ENCODE peak calls at places on chromosomes 12 and 14, in nine cellular contexts. Q is right atrium auricular region; J is MM.1S; Z is activated T-helper 1 cell treated with Interleukin-2 at 50 U/mL for 16 hours; L is right cardiac atrium; D is CD8-positive, alpha-beta memory T cell; K is NCI-H774; O is right lobe of liver; R is NCI-H460. N is an unnamed sample.

GRCh38 chr14:45252356-45253069 is 489 bp downstream of the MIS18BP1 start:
- DNase-seq in Q (no peak), J (no peak), Z (no peak), L (peak), D (no peak), K (no peak), O (no peak), R (no peak), N (no peak)

GRCh38 chr12:49331360-49332222 is 5.4 kb downstream of the C1QL4 start:
- DNase-seq in Q (peak), J (no peak), Z (no peak), L (peak), D (no peak), K (no peak), O (peak), R (peak), N (peak)

GRCh38 chr14:101760138-101761011 is 1.1 kb upstream of the PPP2R5C start:
- DNase-seq in Q (peak), J (peak), Z (peak), L (peak), D (peak), K (peak), O (peak), R (peak), N (peak)

GRCh38 chr14:93946104-93946503 is 19.0 kb downstream of the FAM181A start:
- DNase-seq in Q (no peak), J (no peak), Z (no peak), L (no peak), D (no peak), K (no peak), O (no peak), R (no peak), N (no peak)

GRCh38 chr14:99884834-99885648 is 91.8 kb downstream of the EML1 start:
- DNase-seq in Q (no peak), J (peak), Z (no peak), L (peak), D (no peak), K (peak), O (no peak), R (peak), N (peak)

GRCh38 chr14:94466706-94467370 is 9.2 kb downstream of the SERPINA9 start:
- DNase-seq in Q (no peak), J (no peak), Z (no peak), L (no peak), D (no peak), K (no peak), O (no peak), R (no peak), N (no peak)

GRCh38 chr12:105601158-105601557 is 270.7 kb downstream of the C12orf75 start:
- DNase-seq in Q (no peak), J (no peak), Z (no peak), L (no peak), D (no peak), K (no peak), O (no peak), R (peak), N (no peak)

GRCh38 chr12:28223853-28224252 is 33.6 kb downstream of the CCDC91 start:
- DNase-seq in Q (no peak), J (peak), Z (no peak), L (no peak), D (no peak), K (no peak), O (no peak), R (no peak), N (no peak)

GRCh38 chr12:119008691-119009221 is 27.4 kb downstream of the SRRM4 start:
- DNase-seq in Q (no peak), J (no peak), Z (no peak), L (no peak), D (no peak), K (no peak), O (no peak), R (no peak), N (no peak)

GRCh38 chr12:108271951-108272729 is 67.0 kb downstream of the CMKLR1 start:
- DNase-seq in Q (no peak), J (no peak), Z (no peak), L (peak), D (no peak), K (no peak), O (no peak), R (no peak), N (no peak)

GRCh38 chr12:75994069-75994740 is 37.4 kb downstream of the PHLDA1 start:
- DNase-seq in Q (no peak), J (no peak), Z (no peak), L (no peak), D (no peak), K (no peak), O (no peak), R (no peak), N (no peak)

GRCh38 chr12:15629108-15629507 is 160.1 kb downstream of the EPS8 start:
- DNase-seq in Q (peak), J (no peak), Z (no peak), L (peak), D (no peak), K (no peak), O (no peak), R (peak), N (peak)

GRCh38 chr12:48489012-48489411 is 6.7 kb downstream of the C12orf54 start:
- DNase-seq in Q (no peak), J (no peak), Z (no peak), L (no peak), D (no peak), K (no peak), O (no peak), R (no peak), N (no peak)

GRCh38 chr12:43638786-43639185 is 86.8 kb upstream of the ADAMTS20 start:
- DNase-seq in Q (no peak), J (no peak), Z (no peak), L (no peak), D (no peak), K (no peak), O (no peak), R (no peak), N (no peak)

GRCh38 chr12:75378354-75378753 is 12.5 kb upstream of the GLIPR1L2 start:
- DNase-seq in Q (no peak), J (no peak), Z (no peak), L (no peak), D (no peak), K (no peak), O (no peak), R (no peak), N (no peak)

GRCh38 chr12:50598321-50598862 is 93.6 kb downstream of the DIP2B start:
- DNase-seq in Q (no peak), J (no peak), Z (no peak), L (no peak), D (no peak), K (no peak), O (no peak), R (no peak), N (no peak)

GRCh38 chr12:124509676-124510300 is 57.6 kb downstream of the NCOR2 start:
- DNase-seq in Q (peak), J (no peak), Z (no peak), L (peak), D (no peak), K (no peak), O (no peak), R (no peak), N (peak)

GRCh38 chr14:81301813-81302212 is 81.1 kb upstream of the GTF2A1 start:
- DNase-seq in Q (no peak), J (no peak), Z (no peak), L (no peak), D (no peak), K (no peak), O (no peak), R (no peak), N (no peak)

GRCh38 chr14:88323520-88324199 is 591 bp upstream of the KCNK10 start:
- DNase-seq in Q (no peak), J (no peak), Z (no peak), L (no peak), D (no peak), K (peak), O (no peak), R (peak), N (no peak)

GRCh38 chr12:13179159-13180074 is 17.1 kb upstream of the EMP1 start:
- DNase-seq in Q (no peak), J (peak), Z (peak), L (peak), D (peak), K (no peak), O (no peak), R (no peak), N (no peak)

GRCh38 chr12:16324772-16325171 is 22.7 kb upstream of the MGST1 start:
- DNase-seq in Q (no peak), J (no peak), Z (no peak), L (no peak), D (no peak), K (peak), O (no peak), R (no peak), N (no peak)

GRCh38 chr12:123808167-123808566 is 46.1 kb downstream of the DNAH10 start:
- DNase-seq in Q (no peak), J (no peak), Z (no peak), L (no peak), D (no peak), K (no peak), O (no peak), R (peak), N (no peak)

GRCh38 chr14:75373616-75374015 is 54.2 kb upstream of the JDP2 start:
- DNase-seq in Q (no peak), J (no peak), Z (no peak), L (no peak), D (no peak), K (no peak), O (no peak), R (no peak), N (no peak)

GRCh38 chr14:47044841-47045240 is 393.3 kb upstream of the RPL10L start:
- DNase-seq in Q (no peak), J (no peak), Z (no peak), L (no peak), D (no peak), K (peak), O (no peak), R (no peak), N (no peak)

GRCh38 chr12:118120579-118121363 is 15.2 kb upstream of the PEBP1 start:
- DNase-seq in Q (peak), J (peak), Z (peak), L (peak), D (peak), K (peak), O (peak), R (peak), N (peak)

GRCh38 chr14:59254911-59255545 is 66.6 kb downstream of the DAAM1 start:
- DNase-seq in Q (peak), J (no peak), Z (no peak), L (peak), D (no peak), K (no peak), O (no peak), R (no peak), N (no peak)

GRCh38 chr14:64698899-64699298 is 5.3 kb upstream of the PLEKHG3 start:
- DNase-seq in Q (no peak), J (peak), Z (no peak), L (no peak), D (no peak), K (no peak), O (no peak), R (no peak), N (no peak)

GRCh38 chr14:69262516-69262915 is 2.6 kb downstream of the GALNT16 start:
- DNase-seq in Q (no peak), J (no peak), Z (no peak), L (no peak), D (no peak), K (no peak), O (no peak), R (no peak), N (no peak)

GRCh38 chr12:87928046-87928445 is 101.2 kb downstream of the C12orf50 start:
- DNase-seq in Q (no peak), J (no peak), Z (no peak), L (no peak), D (no peak), K (no peak), O (no peak), R (no peak), N (no peak)

GRCh38 chr14:64689292-64689691 is 14.9 kb upstream of the PLEKHG3 start:
- DNase-seq in Q (no peak), J (no peak), Z (no peak), L (no peak), D (no peak), K (no peak), O (no peak), R (no peak), N (no peak)

GRCh38 chr14:21029917-21030316 is at the start of gene TPPP2:
- DNase-seq in Q (no peak), J (no peak), Z (no peak), L (no peak), D (no peak), K (no peak), O (no peak), R (no peak), N (no peak)

GRCh38 chr14:36582874-36583241 is 444 bp upstream of the NKX2-8 start:
- DNase-seq in Q (no peak), J (no peak), Z (no peak), L (no peak), D (no peak), K (no peak), O (no peak), R (no peak), N (no peak)

GRCh38 chr12:96889273-96889933 is 17.7 kb upstream of the NEDD1 start:
- DNase-seq in Q (no peak), J (no peak), Z (no peak), L (no peak), D (no peak), K (no peak), O (no peak), R (no peak), N (peak)

GRCh38 chr12:78457951-78458350 is 406.6 kb upstream of the SYT1 start:
- DNase-seq in Q (no peak), J (peak), Z (no peak), L (no peak), D (no peak), K (no peak), O (no peak), R (peak), N (no peak)

GRCh38 chr14:75495399-75495798 is 26.9 kb upstream of the BATF start:
- DNase-seq in Q (no peak), J (no peak), Z (no peak), L (no peak), D (no peak), K (no peak), O (no peak), R (no peak), N (no peak)

GRCh38 chr14:55711171-55711811 is 131.3 kb downstream of the KTN1 start:
- DNase-seq in Q (no peak), J (no peak), Z (no peak), L (no peak), D (no peak), K (no peak), O (no peak), R (no peak), N (no peak)

GRCh38 chr12:20237091-20237490 is 131.2 kb upstream of the PDE3A start:
- DNase-seq in Q (no peak), J (no peak), Z (no peak), L (no peak), D (no peak), K (no peak), O (no peak), R (no peak), N (no peak)

GRCh38 chr14:89422181-89422951 is 5.3 kb upstream of the FOXN3 start:
- DNase-seq in Q (no peak), J (no peak), Z (no peak), L (peak), D (no peak), K (no peak), O (no peak), R (no peak), N (no peak)

GRCh38 chr12:28135801-28136439 is 54.3 kb upstream of the CCDC91 start:
- DNase-seq in Q (no peak), J (no peak), Z (no peak), L (no peak), D (no peak), K (no peak), O (no peak), R (no peak), N (no peak)